ENCODE peak calls at places on chromosomes 2 and 18, in four cellular contexts. A is SW480, F is tibial artery, N is T-helper 1 cell. K is an unnamed sample.

GRCh38 chr2:239780236-239780997 is 244.7 kb downstream of the NDUFA10 start:
- DNase-seq in A (no peak), F (peak), N (no peak), K (no peak)

GRCh38 chr2:12177052-12177994 is 430.9 kb downstream of the LPIN1 start:
- DNase-seq in A (peak), F (no peak), N (no peak), K (no peak)

GRCh38 chr2:108833219-108833618 is 46.6 kb downstream of the CCDC138 start:
- DNase-seq in A (no peak), F (no peak), N (no peak), K (no peak)

GRCh38 chr2:47266939-47267338 is 111.8 kb upstream of the STPG4 start:
- DNase-seq in A (no peak), F (no peak), N (no peak), K (no peak)

GRCh38 chr2:170967553-170967952 is 38.5 kb downstream of the GORASP2 start:
- DNase-seq in A (no peak), F (no peak), N (no peak), K (no peak)

GRCh38 chr2:149446735-149447134 is 116.3 kb downstream of the LYPD6 start:
- DNase-seq in A (no peak), F (no peak), N (no peak), K (no peak)

GRCh38 chr2:217756375-217757107 is 246.3 kb downstream of the TNS1 start:
- DNase-seq in A (no peak), F (peak), N (peak), K (peak)

GRCh38 chr2:120769787-120770120 is 34.1 kb downstream of the GLI2 start:
- DNase-seq in A (no peak), F (no peak), N (no peak), K (no peak)

GRCh38 chr2:41194235-41194634 is 742.3 kb upstream of the SLC8A1 start:
- DNase-seq in A (peak), F (no peak), N (no peak), K (no peak)

GRCh38 chr18:59265246-59266018 is 7.8 kb downstream of the RAX start:
- DNase-seq in A (no peak), F (no peak), N (no peak), K (no peak)

GRCh38 chr2:56448999-56449431 is 265.2 kb downstream of the CCDC85A start:
- DNase-seq in A (peak), F (no peak), N (no peak), K (no peak)

GRCh38 chr2:132489150-132489549 is 72.5 kb downstream of the GPR39 start:
- DNase-seq in A (no peak), F (no peak), N (no peak), K (no peak)

GRCh38 chr2:240233891-240234502 is 93.5 kb upstream of the OTOS start:
- DNase-seq in A (no peak), F (peak), N (no peak), K (no peak)

GRCh38 chr2:205827809-205828208 is 145.5 kb downstream of the NRP2 start:
- DNase-seq in A (no peak), F (no peak), N (no peak), K (no peak)

GRCh38 chr2:157935378-157935726 is 59.2 kb upstream of the ACVR1 start:
- DNase-seq in A (no peak), F (no peak), N (no peak), K (no peak)

GRCh38 chr2:85133751-85134254 is 611 bp downstream of the TCF7L1 start:
- DNase-seq in A (peak), F (peak), N (no peak), K (peak)

GRCh38 chr2:156986339-156986988 is 271.0 kb upstream of the GALNT5 start:
- DNase-seq in A (no peak), F (no peak), N (no peak), K (no peak)

GRCh38 chr2:232492963-232493700 is 5.5 kb upstream of the ECEL1 start:
- DNase-seq in A (no peak), F (no peak), N (no peak), K (no peak)

K was measured in activated B cell treated with CpG ODN at 0.5 μM for 24 hours.